ENCODE peak calls at places on chromosomes 3 and 15, in four cellular contexts. One of them, this sample, is unnamed.

GRCh38 chr3:12999147-13000140 is 73.8 kb downstream of the IQSEC1 start:
- DNase-seq in K562: peak
- DNase-seq in HepG2: peak
- DNase-seq in GM12878: no peak
- DNase-seq in this sample: no peak

GRCh38 chr3:139772539-139773500 is 95.0 kb upstream of the NMNAT3 start:
- DNase-seq in K562: no peak
- DNase-seq in HepG2: no peak
- DNase-seq in GM12878: no peak
- DNase-seq in this sample: no peak

GRCh38 chr15:89665449-89666146 is 10.3 kb upstream of the KIF7 start:
- DNase-seq in K562: peak
- DNase-seq in HepG2: no peak
- DNase-seq in GM12878: no peak
- DNase-seq in this sample: peak

GRCh38 chr3:14440531-14441239 is 38.3 kb downstream of the SLC6A6 start:
- DNase-seq in K562: no peak
- DNase-seq in HepG2: no peak
- DNase-seq in GM12878: no peak
- DNase-seq in this sample: no peak

GRCh38 chr15:79314811-79315210 is 3.9 kb downstream of the TMED3 start:
- DNase-seq in K562: no peak
- DNase-seq in HepG2: no peak
- DNase-seq in GM12878: no peak
- DNase-seq in this sample: no peak

GRCh38 chr15:81095690-81096365 is 38.2 kb upstream of the CFAP161 start:
- DNase-seq in K562: no peak
- DNase-seq in HepG2: no peak
- DNase-seq in GM12878: no peak
- DNase-seq in this sample: no peak

GRCh38 chr3:126490619-126491018 is 14.9 kb upstream of the ZXDC start:
- DNase-seq in K562: peak
- DNase-seq in HepG2: peak
- DNase-seq in GM12878: no peak
- DNase-seq in this sample: no peak

GRCh38 chr3:142723665-142723967 is 218 bp upstream of the TRPC1 start:
- DNase-seq in K562: no peak
- DNase-seq in HepG2: no peak
- DNase-seq in GM12878: peak
- DNase-seq in this sample: no peak

GRCh38 chr3:72157782-72158638 is 373.1 kb upstream of the PROK2 start:
- DNase-seq in K562: no peak
- DNase-seq in HepG2: no peak
- DNase-seq in GM12878: no peak
- DNase-seq in this sample: no peak

GRCh38 chr3:52054689-52055511 is 1.5 kb downstream of the DUSP7 start:
- DNase-seq in K562: peak
- DNase-seq in HepG2: no peak
- DNase-seq in GM12878: no peak
- DNase-seq in this sample: no peak

GRCh38 chr3:139974809-139975425 is 39.9 kb downstream of the CLSTN2 start:
- DNase-seq in K562: no peak
- DNase-seq in HepG2: no peak
- DNase-seq in GM12878: no peak
- DNase-seq in this sample: no peak

GRCh38 chr15:69576948-69577351 is 124.3 kb downstream of the RPLP1 start:
- DNase-seq in K562: no peak
- DNase-seq in HepG2: no peak
- DNase-seq in GM12878: no peak
- DNase-seq in this sample: no peak

GRCh38 chr3:59573911-59574310 is 524.1 kb upstream of the CFAP20DC start:
- DNase-seq in K562: no peak
- DNase-seq in HepG2: no peak
- DNase-seq in GM12878: no peak
- DNase-seq in this sample: no peak

GRCh38 chr3:16512435-16513140 is 911 bp downstream of the RFTN1 start:
- DNase-seq in K562: no peak
- DNase-seq in HepG2: no peak
- DNase-seq in GM12878: no peak
- DNase-seq in this sample: no peak

GRCh38 chr3:176879710-176880109 is 317.6 kb downstream of the TBL1XR1 start:
- DNase-seq in K562: no peak
- DNase-seq in HepG2: no peak
- DNase-seq in GM12878: no peak
- DNase-seq in this sample: no peak

GRCh38 chr3:123656691-123657090 is 71.8 kb upstream of the HACD2 start:
- DNase-seq in K562: peak
- DNase-seq in HepG2: no peak
- DNase-seq in GM12878: no peak
- DNase-seq in this sample: no peak

GRCh38 chr3:69439683-69440270 is 53.9 kb upstream of the FRMD4B start:
- DNase-seq in K562: no peak
- DNase-seq in HepG2: peak
- DNase-seq in GM12878: peak
- DNase-seq in this sample: no peak

GRCh38 chr3:55202320-55202719 is 274.5 kb upstream of the LRTM1 start:
- DNase-seq in K562: no peak
- DNase-seq in HepG2: no peak
- DNase-seq in GM12878: no peak
- DNase-seq in this sample: no peak

GRCh38 chr15:87528873-87529272 is 727.7 kb downstream of the NTRK3 start:
- DNase-seq in K562: no peak
- DNase-seq in HepG2: no peak
- DNase-seq in GM12878: no peak
- DNase-seq in this sample: no peak

DNA sequence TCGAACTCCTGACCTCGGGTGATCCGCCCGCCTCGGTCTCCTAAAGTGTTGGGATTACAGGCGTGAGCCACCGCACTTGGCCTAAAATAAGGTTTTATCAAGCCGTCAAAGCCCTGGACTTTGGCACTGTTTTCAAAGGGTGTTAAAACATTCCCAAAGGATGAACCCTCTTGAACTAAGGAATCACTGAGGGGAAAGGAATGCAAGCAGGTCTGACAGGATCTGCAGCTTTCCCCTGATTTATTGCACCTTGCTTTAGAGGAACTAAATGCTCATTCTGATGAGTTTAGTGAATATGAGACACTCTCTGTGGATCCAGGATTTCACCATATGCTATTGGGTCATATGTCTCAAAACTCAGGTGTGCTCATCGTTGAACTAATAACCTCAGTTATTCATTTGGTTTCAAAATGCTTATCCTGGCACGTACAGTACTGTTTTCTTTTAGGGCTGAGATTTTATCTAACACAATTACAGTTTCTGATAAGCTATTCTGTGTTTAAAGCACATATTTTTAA is 63.0 kb upstream of the TSC22D2 start:
- DNase-seq in K562: no peak
- DNase-seq in HepG2: peak
- DNase-seq in GM12878: no peak
- DNase-seq in this sample: no peak
- TF ChIP-seq TARDBP in K562: no peak
- TF ChIP-seq TARDBP in HepG2: no peak
- TF ChIP-seq TARDBP in GM12878: no peak
- TF ChIP-seq TARDBP in this sample: no peak

DNA sequence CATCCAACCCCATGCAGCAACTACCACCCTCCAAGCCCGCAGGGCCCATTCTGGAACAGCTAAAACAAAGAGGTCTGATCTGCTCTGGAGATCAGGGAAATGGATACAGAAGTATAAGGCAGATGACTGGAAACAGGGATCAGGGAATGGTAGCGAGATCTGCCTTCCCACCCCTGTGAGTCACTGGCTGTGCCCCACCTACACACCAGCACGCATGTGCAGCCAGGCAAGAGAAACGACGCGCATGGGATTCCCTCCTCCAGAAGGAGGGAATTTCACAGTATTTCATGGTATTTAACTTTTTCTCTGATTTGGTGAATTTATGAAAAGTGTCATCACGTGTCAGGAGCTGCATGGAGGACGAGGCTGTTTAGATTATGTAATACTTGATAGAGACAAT is 116.7 kb downstream of the ARRDC4 start:
- DNase-seq in K562: peak
- DNase-seq in HepG2: no peak
- DNase-seq in GM12878: no peak
- DNase-seq in this sample: no peak
- TF ChIP-seq FOXM1 in K562: no peak
- TF ChIP-seq FOXM1 in HepG2: no peak
- TF ChIP-seq FOXM1 in GM12878: no peak
- TF ChIP-seq FOXM1 in this sample: no peak

DNA sequence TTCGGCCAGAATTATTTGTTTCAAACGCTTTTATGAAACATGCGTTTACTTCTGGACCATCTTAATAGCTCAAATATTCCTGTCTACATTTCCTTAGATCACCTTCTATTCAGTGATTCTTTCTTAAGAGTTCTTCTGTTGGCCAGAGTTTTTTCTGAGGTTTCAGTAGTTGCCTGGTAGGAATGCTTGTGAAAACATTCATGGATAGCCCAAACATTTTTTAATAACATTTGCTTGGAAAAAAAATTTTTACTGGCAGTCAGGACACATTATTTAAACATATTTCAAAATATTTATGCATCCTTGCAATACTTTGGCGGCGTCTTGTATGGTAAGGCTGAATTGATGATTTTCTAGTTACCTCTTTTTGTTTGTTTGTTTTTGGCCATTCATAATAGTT is 47.4 kb upstream of the ZBTB20 start:
- DNase-seq in K562: no peak
- DNase-seq in HepG2: no peak
- DNase-seq in GM12878: no peak
- DNase-seq in this sample: no peak
- TF ChIP-seq TARDBP in K562: no peak
- TF ChIP-seq TARDBP in HepG2: no peak
- TF ChIP-seq TARDBP in GM12878: no peak
- TF ChIP-seq TARDBP in this sample: no peak

DNA sequence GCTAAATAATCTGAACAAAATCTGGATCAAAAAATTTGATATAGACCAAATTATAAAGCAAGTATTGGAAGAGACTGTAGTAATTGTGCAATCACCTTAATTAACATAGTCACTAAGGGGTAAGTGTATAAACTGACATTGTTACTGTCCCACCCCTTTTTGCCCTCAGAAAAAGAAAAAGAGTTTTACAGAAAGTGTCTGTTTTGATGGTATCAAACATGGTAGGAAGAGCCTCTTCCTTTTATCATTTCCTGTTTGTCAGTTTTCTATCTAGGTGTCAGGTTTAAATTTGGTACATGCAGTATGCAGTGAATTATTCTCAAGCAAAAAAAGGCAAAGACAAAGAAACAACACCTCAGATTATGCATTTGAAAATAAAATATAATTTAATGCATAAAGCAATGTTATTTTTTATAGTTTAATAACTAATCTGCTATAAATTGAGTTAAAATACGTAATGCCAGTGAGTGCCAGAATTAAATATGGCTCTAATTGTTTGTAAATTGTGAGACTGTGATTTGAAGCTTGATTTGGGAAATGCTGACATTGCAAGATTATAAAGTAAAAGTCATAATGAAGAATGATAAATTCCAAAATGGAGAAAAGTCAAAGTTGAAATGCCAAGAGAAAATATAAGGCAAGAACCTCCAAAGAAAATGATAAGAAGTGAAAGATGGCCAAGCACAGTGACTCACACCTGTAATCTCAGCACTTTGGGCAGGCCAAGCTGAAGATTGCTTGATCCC is 30.3 kb upstream of the CMC1 start:
- DNase-seq in K562: no peak
- DNase-seq in HepG2: no peak
- DNase-seq in GM12878: no peak
- DNase-seq in this sample: no peak
- TF ChIP-seq FOXM1 in K562: no peak
- TF ChIP-seq FOXM1 in HepG2: no peak
- TF ChIP-seq FOXM1 in GM12878: no peak
- TF ChIP-seq FOXM1 in this sample: no peak

GRCh38 chr3:7667774-7668173 is 806.9 kb downstream of the GRM7 start:
- DNase-seq in K562: no peak
- DNase-seq in HepG2: no peak
- DNase-seq in GM12878: no peak
- DNase-seq in this sample: no peak

GRCh38 chr3:7672124-7672523 is 811.2 kb downstream of the GRM7 start:
- DNase-seq in K562: no peak
- DNase-seq in HepG2: no peak
- DNase-seq in GM12878: no peak
- DNase-seq in this sample: no peak

DNA sequence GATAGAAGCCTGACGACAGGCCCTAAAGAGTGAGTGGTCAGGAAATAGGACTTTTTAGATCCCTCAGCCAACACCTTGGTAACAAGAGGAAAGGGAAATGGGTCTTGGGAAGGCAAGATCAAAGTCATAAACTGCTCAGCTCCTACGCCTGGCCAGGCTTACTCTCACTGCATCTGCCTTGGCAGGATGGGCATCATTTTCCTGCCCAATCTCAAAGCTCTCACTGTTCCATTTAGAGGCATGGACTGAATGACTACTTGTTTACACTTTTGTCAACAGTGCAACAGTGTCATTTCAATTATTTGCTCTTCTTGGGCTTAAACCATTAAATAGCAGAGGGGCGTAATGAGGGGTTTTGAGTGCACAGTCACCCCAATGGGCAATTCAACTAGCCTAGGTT is 808.7 kb downstream of the GRM7 start:
- DNase-seq in K562: no peak
- DNase-seq in HepG2: no peak
- DNase-seq in GM12878: no peak
- DNase-seq in this sample: no peak
- TF ChIP-seq TARDBP in K562: no peak
- TF ChIP-seq TARDBP in HepG2: no peak
- TF ChIP-seq TARDBP in GM12878: no peak
- TF ChIP-seq TARDBP in this sample: no peak

GRCh38 chr15:51600114-51600513 is 22.5 kb downstream of the DMXL2 start:
- DNase-seq in K562: peak
- DNase-seq in HepG2: no peak
- DNase-seq in GM12878: peak
- DNase-seq in this sample: no peak
- TF ChIP-seq FOXM1 in K562: no peak
- TF ChIP-seq FOXM1 in HepG2: no peak
- TF ChIP-seq FOXM1 in GM12878: no peak
- TF ChIP-seq FOXM1 in this sample: no peak

This sample was measured in HEK293T.